ENCODE peak calls at places on chromosomes 11 and 22, in seven cellular contexts. F is neuronal stem cell, C is trophoblast cell, O is IMR-90, D is H9, E is H1, I is mesenchymal stem cell. J is an unnamed sample. For H3K4me1 and H3K79me1, the result is how much of the 10 kb centered on the place peaks cover.

GRCh38 chr11:58493676-58494075 is 14.2 kb downstream of the OR5B21 start:
- DNase-seq in F (no peak), C (no peak), O (peak), D (no peak), E (no peak), I (no peak), J (no peak)

GRCh38 chr22:33785283-33785991 is 134.8 kb downstream of the LARGE1 start:
- DNase-seq in F (no peak), C (no peak), O (peak), D (no peak), E (no peak), I (peak), J (no peak)

GRCh38 chr22:48449466-48450187 is 1378.0 kb downstream of the BRD1 start:
- DNase-seq in F (no peak), C (no peak), O (no peak), D (no peak), E (no peak), I (no peak), J (no peak)

GRCh38 chr11:117524784-117525183 is 197.1 kb downstream of the CEP164 start:
- DNase-seq in F (no peak), C (no peak), O (no peak), D (no peak), E (no peak), I (no peak), J (no peak)

GRCh38 chr11:74951241-74951640 is 2.2 kb downstream of the SPCS2 start:
- DNase-seq in F (no peak), C (no peak), O (no peak), D (no peak), E (no peak), I (no peak), J (no peak)

GRCh38 chr11:113240790-113241189 is 73.6 kb upstream of the TTC12 start:
- DNase-seq in F (no peak), C (no peak), O (no peak), D (no peak), E (no peak), I (no peak), J (peak)

GRCh38 chr11:103829596-103829995 is 206.8 kb upstream of the DDI1 start:
- DNase-seq in F (no peak), C (no peak), O (no peak), D (no peak), E (no peak), I (no peak), J (no peak)

GRCh38 chr11:111456859-111457730 is 55.1 kb downstream of the BTG4 start:
- DNase-seq in F (no peak), C (no peak), O (no peak), D (no peak), E (no peak), I (no peak), J (no peak)

GRCh38 chr11:1335811-1336761 is 26.7 kb upstream of the TOLLIP start:
- DNase-seq in F (peak), C (peak), O (peak), D (peak), E (peak), I (peak), J (peak)

GRCh38 chr11:71420455-71421241 is 27.5 kb downstream of the DHCR7 start:
- DNase-seq in F (peak), C (peak), O (peak), D (peak), E (peak), I (peak), J (peak)

GRCh38 chr11:96051820-96052219 is 127.9 kb upstream of the MTMR2 start:
- DNase-seq in F (no peak), C (no peak), O (no peak), D (no peak), E (no peak), I (no peak), J (no peak)

GRCh38 chr11:70759846-70760245 is 361.5 kb downstream of the CTTN start:
- DNase-seq in F (no peak), C (peak), O (no peak), D (no peak), E (no peak), I (no peak), J (no peak)

GRCh38 chr11:118325283-118325682 is 17.2 kb downstream of the CD3D start:
- DNase-seq in F (no peak), C (no peak), O (no peak), D (no peak), E (no peak), I (no peak), J (no peak)

GRCh38 chr11:96205460-96205809 is 137.6 kb downstream of the MAML2 start:
- DNase-seq in F (no peak), C (no peak), O (no peak), D (no peak), E (no peak), I (no peak), J (no peak)

GRCh38 chr11:118267486-118267885 is 3.4 kb upstream of the MPZL2 start:
- DNase-seq in F (no peak), C (no peak), O (no peak), D (no peak), E (no peak), I (no peak), J (no peak)

GRCh38 chr11:926341-926916 is 759 bp downstream of the AP2A2 start:
- DNase-seq in F (no peak), C (peak), O (peak), D (no peak), E (no peak), I (peak), J (peak)

GRCh38 chr11:57460017-57460755 is at the start of gene RTN4RL2:
- DNase-seq in F (peak), C (no peak), O (peak), D (peak), E (peak), I (peak), J (peak)

GRCh38 chr11:20909995-20910726 is 240.8 kb downstream of the NELL1 start:
- DNase-seq in F (no peak), C (no peak), O (no peak), D (no peak), E (no peak), I (no peak), J (no peak)

GRCh38 chr11:117410861-117411725 is 83.4 kb downstream of the CEP164 start:
- DNase-seq in F (no peak), C (no peak), O (no peak), D (peak), E (no peak), I (no peak), J (peak)

GRCh38 chr11:66124564-66124963 is 54.5 kb downstream of the PACS1 start:
- DNase-seq in F (no peak), C (no peak), O (peak), D (no peak), E (no peak), I (peak), J (no peak)

GRCh38 chr11:103709366-103709765 is 327.1 kb upstream of the DDI1 start:
- DNase-seq in F (no peak), C (no peak), O (no peak), D (no peak), E (no peak), I (no peak), J (no peak)

GRCh38 chr22:41030891-41031290 is 61.5 kb upstream of the EP300 start:
- DNase-seq in F (no peak), C (no peak), O (peak), D (no peak), E (no peak), I (no peak), J (no peak)

GRCh38 chr11:74070713-74071506 is 62.0 kb upstream of the UCP3 start:
- DNase-seq in F (no peak), C (no peak), O (no peak), D (no peak), E (no peak), I (no peak), J (no peak)

GRCh38 chr11:124676386-124676785 is 2.7 kb downstream of the SPA17 start:
- DNase-seq in F (no peak), C (no peak), O (peak), D (no peak), E (no peak), I (no peak), J (no peak)

GRCh38 chr11:13216019-13217006 is 61.3 kb upstream of the BMAL1 start:
- DNase-seq in F (peak), C (peak), O (peak), D (peak), E (peak), I (peak), J (peak)

DNA sequence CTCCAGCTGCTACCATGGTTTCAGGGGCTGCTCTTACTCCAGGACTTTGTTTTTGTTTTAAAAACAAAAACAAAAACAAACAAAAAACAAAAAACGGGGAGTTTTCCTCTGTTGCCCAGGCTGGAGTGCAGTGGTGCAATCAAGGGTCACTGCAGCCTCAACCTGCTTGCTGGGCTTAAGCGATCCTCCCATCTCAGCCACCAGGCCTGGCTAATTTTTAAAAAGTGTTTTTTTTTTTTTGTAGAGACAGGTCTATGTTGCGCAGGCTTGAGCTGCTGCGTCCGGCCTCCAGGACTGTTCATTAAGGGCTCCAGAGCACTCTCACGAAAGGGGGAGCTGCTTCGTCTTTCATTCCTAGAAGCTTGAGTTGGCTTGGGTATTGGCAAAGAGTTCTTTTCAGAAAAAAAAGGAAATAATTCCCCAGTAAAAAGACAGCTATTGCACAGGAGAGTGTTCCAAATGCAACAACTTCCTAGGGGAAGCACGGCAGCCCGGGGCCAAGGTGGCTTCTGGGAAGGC is 78.5 kb downstream of the NAT10 start:
- DNase-seq in F (no peak), C (no peak), O (no peak), D (no peak), E (no peak), I (no peak), J (no peak)
- H2AK5ac ChIP-seq in F (peak), C (no peak), O (no peak), D (no peak), E (no peak), I (no peak), J (no peak)

DNA sequence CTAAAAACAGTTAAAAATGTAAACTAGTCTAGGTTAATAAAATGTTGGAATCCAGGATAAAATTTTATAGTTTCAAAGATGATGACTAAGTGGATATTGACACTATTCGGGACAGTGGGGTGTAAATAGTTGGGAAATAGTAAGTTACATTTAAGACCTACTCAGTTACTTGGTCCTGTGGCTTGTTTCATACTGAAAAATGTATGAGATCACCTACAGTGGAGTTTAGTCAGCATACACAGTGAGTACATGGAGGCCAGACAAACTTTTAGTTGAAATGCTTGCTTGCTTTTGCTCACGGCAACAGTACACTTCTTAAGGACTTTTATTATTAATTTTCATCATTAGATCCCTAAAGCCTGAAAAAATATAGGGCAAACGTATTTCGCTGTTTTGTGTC is 16.1 kb downstream of the TRIM22 start:
- DNase-seq in F (no peak), C (no peak), O (peak), D (no peak), E (no peak), I (no peak), J (no peak)
- H3K4me1 ChIP-seq in F (under half), C (under half), O (under half), D (under half), E (under half), I (under half), J (under half)

GRCh38 chr22:19729507-19729906 is 6.2 kb downstream of the GP1BB start:
- DNase-seq in F (no peak), C (no peak), O (no peak), D (no peak), E (no peak), I (no peak), J (no peak)
- H3K79me1 ChIP-seq in F (under half), C (under half), O (under half), D (under half), E (under half), I (under half), J (under half)

GRCh38 chr11:17630936-17631335 is 83.9 kb downstream of the OTOG start:
- DNase-seq in F (no peak), C (no peak), O (no peak), D (no peak), E (no peak), I (no peak), J (no peak)
- H2AK5ac ChIP-seq in F (no peak), C (no peak), O (no peak), D (no peak), E (no peak), I (no peak), J (no peak)

GRCh38 chr11:119720311-119720710 is 8.7 kb downstream of the NECTIN1 start:
- DNase-seq in F (no peak), C (no peak), O (no peak), D (no peak), E (no peak), I (no peak), J (no peak)

GRCh38 chr11:119723952-119724325 is 5.1 kb downstream of the NECTIN1 start:
- DNase-seq in F (no peak), C (no peak), O (no peak), D (no peak), E (no peak), I (no peak), J (no peak)

GRCh38 chr11:119723243-119723951 is 5.6 kb downstream of the NECTIN1 start:
- DNase-seq in F (no peak), C (no peak), O (no peak), D (no peak), E (no peak), I (no peak), J (no peak)

GRCh38 chr11:119721129-119722120 is 7.6 kb downstream of the NECTIN1 start:
- DNase-seq in F (peak), C (no peak), O (no peak), D (peak), E (peak), I (peak), J (peak)

DNA sequence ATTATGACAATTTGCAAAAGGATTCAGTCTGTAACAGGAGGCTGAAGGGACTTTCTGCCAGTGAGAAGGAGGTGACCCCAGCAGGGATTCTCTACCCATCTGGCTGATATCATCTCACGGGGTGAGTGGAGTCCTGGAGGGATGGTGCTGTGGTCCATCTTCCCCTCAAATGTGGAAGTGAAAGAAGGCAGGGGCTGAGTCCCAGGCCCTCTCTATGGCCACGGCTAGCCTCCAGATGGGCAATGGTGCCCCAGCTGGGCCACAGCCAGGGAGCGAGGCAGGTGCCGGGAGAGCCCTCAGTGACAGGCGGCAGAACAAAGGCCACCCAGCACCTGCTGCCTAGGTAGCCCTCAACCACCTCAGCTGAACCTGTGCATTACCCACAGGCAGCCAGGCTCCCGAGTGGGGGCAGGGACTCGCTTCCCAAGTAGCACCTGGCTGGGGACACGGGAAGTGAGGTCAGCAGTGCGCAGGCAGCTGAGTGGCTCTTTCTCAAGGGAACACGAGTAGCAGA is 6.7 kb downstream of the NECTIN1 start:
- DNase-seq in F (no peak), C (no peak), O (no peak), D (no peak), E (no peak), I (no peak), J (no peak)
- H3K4me1 ChIP-seq in F (under half), C (under half), O (under half), D (under half), E (under half), I (under half), J (under half)

GRCh38 chr11:6433998-6434650 is 6.7 kb downstream of the HPX start:
- DNase-seq in F (no peak), C (no peak), O (no peak), D (no peak), E (no peak), I (no peak), J (no peak)
- H3K79me1 ChIP-seq in F (under half), C (under half), O (under half), D (under half), E (under half), I (under half), J (under half)

GRCh38 chr22:29972121-29972520 is 89.1 kb downstream of the MTMR3 start:
- DNase-seq in F (no peak), C (no peak), O (no peak), D (no peak), E (no peak), I (no peak), J (no peak)

GRCh38 chr22:29975494-29975893 is 92.5 kb downstream of the MTMR3 start:
- DNase-seq in F (no peak), C (no peak), O (no peak), D (no peak), E (no peak), I (no peak), J (no peak)

GRCh38 chr22:29971607-29972006 is 88.6 kb downstream of the MTMR3 start:
- DNase-seq in F (no peak), C (no peak), O (no peak), D (no peak), E (no peak), I (no peak), J (no peak)

GRCh38 chr22:29977107-29977506 is 94.1 kb downstream of the MTMR3 start:
- DNase-seq in F (no peak), C (no peak), O (no peak), D (no peak), E (no peak), I (no peak), J (no peak)

GRCh38 chr22:29973269-29973668 is 90.3 kb downstream of the MTMR3 start:
- DNase-seq in F (no peak), C (no peak), O (no peak), D (no peak), E (no peak), I (no peak), J (no peak)
- H2AK5ac ChIP-seq in F (no peak), C (no peak), O (no peak), D (no peak), E (no peak), I (no peak), J (no peak)

J was measured in mesendoderm.